ENCODE peak calls at places on chromosomes 3 and 15, in five cellular contexts. U is dorsolateral prefrontal cortex; Z is CD8-positive, alpha-beta memory T cell; E is CD4-positive, alpha-beta memory T cell; T is heart right ventricle. I is an unnamed sample.

GRCh38 chr3:107981471-107982111 is 109.2 kb downstream of the CD47 start:
- DNase-seq in U (no peak), Z (no peak), E (no peak), T (peak; percentile 47), I (no peak)

GRCh38 chr3:184874709-184875644 is 63.0 kb downstream of the VPS8 start:
- DNase-seq in U (no peak), Z (no peak), E (no peak), T (no peak), I (no peak)

GRCh38 chr3:123767564-123768292 is 116.4 kb downstream of the MYLK start:
- DNase-seq in U (no peak), Z (no peak), E (no peak), T (no peak), I (no peak)

GRCh38 chr3:130345487-130346079 is at the start of gene COL6A5:
- DNase-seq in U (no peak), Z (no peak), E (no peak), T (peak; percentile 3), I (no peak)

GRCh38 chr3:43180027-43180426 is 74.1 kb upstream of the POMGNT2 start:
- DNase-seq in U (no peak), Z (peak; percentile 22), E (peak; percentile 65), T (no peak), I (no peak)

GRCh38 chr3:100335137-100335833 is 728 bp downstream of the NIT2 start:
- DNase-seq in U (no peak), Z (no peak), E (no peak), T (no peak), I (peak; percentile 33)

GRCh38 chr3:42662037-42662812 is 8.7 kb downstream of the ZBTB47 start:
- DNase-seq in U (no peak), Z (no peak), E (no peak), T (no peak), I (no peak)

GRCh38 chr15:25739687-25740121 is 123.4 kb downstream of the ATP10A start:
- DNase-seq in U (no peak), Z (no peak), E (peak; percentile 18), T (no peak), I (no peak)

GRCh38 chr3:4835616-4836043 is 143.6 kb upstream of the BHLHE40 start:
- DNase-seq in U (no peak), Z (no peak), E (no peak), T (no peak), I (no peak)

GRCh38 chr15:32042269-32042996 is 12.1 kb downstream of the CHRNA7 start:
- DNase-seq in U (no peak), Z (no peak), E (no peak), T (no peak), I (no peak)

GRCh38 chr3:156233875-156234274 is 113.5 kb downstream of the KCNAB1 start:
- DNase-seq in U (no peak), Z (no peak), E (no peak), T (no peak), I (no peak)

GRCh38 chr3:112539825-112540517 is 21.8 kb downstream of the ATG3 start:
- DNase-seq in U (no peak), Z (no peak), E (no peak), T (no peak), I (peak; percentile 47)

GRCh38 chr3:30970183-30970582 is 75.7 kb upstream of the GADL1 start:
- DNase-seq in U (no peak), Z (no peak), E (peak; percentile 23), T (no peak), I (no peak)

GRCh38 chr15:79640206-79640605 is 208.1 kb downstream of the MINAR1 start:
- DNase-seq in U (no peak), Z (no peak), E (no peak), T (no peak), I (no peak)

GRCh38 chr3:18233987-18234716 is 191.0 kb downstream of the SATB1 start:
- DNase-seq in U (no peak), Z (no peak), E (no peak), T (no peak), I (no peak)

GRCh38 chr3:151560750-151561149 is 99.9 kb upstream of the IGSF10 start:
- DNase-seq in U (no peak), Z (no peak), E (no peak), T (no peak), I (no peak)

GRCh38 chr3:151567477-151567876 is 106.6 kb upstream of the IGSF10 start:
- DNase-seq in U (no peak), Z (no peak), E (no peak), T (no peak), I (no peak)

GRCh38 chr3:151561878-151562277 is 101.0 kb upstream of the IGSF10 start:
- DNase-seq in U (no peak), Z (no peak), E (no peak), T (no peak), I (no peak)

GRCh38 chr3:151562901-151563300 is 102.0 kb upstream of the IGSF10 start:
- DNase-seq in U (no peak), Z (no peak), E (no peak), T (no peak), I (no peak)

GRCh38 chr3:151564261-151564660 is 103.4 kb upstream of the IGSF10 start:
- DNase-seq in U (no peak), Z (no peak), E (no peak), T (no peak), I (no peak)
- H3K27me3 ChIP-seq in U (no peaks in the 10 kb centered on the region), Z (no peaks in the 10 kb centered on the region), E (no peaks in the 10 kb centered on the region), T (no peaks in the 10 kb centered on the region), I (no peaks in the 10 kb centered on the region)

DNA sequence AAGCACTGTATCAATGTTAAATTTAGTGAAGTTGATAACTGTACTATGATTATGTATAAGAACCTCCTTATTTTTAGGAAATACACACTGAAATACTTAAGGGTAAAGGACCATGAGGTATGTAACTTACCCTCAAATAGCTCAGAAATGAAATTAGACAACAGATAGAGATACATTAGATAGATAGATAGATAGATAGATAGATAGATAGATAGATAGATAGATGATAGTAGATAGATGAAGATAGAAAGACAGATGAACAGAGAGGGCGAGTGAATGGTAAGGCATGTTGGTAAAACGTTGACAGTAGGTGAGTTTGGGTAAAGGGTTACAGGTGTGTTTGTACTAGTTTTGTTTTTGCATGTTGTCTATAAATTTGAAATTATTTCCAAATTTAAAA is 38.0 kb upstream of the ACAN start:
- DNase-seq in U (no peak), Z (no peak), E (no peak), T (no peak), I (no peak)
- H3K27me3 ChIP-seq in U (peaks cover 9% of the 10 kb centered on the region), Z (peaks cover 5% of the 10 kb centered on the region), E (peaks cover 5% of the 10 kb centered on the region), T (peaks cover 43% of the 10 kb centered on the region), I (no peaks in the 10 kb centered on the region)

DNA sequence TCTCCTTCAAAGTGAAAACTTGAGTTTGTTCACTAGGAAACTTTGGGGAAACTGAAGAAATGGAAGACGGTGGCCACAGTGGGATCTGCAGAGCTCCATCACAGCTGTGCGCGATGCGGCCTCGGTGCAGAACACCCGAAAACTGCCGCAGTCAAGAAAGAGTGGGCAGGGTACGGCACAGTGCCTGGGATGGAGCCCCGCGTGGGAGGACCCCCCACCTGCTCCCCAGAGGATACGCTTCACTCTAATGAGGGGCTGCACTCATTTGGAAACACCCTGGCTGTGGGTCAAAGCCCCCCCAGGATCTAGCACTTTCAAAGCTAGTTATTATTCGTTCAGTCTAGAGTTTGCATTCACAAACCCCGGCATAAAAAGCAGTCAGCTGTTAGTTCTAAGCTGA is 9.5 kb downstream of the ADAMTS17 start:
- DNase-seq in U (no peak), Z (no peak), E (no peak), T (no peak), I (no peak)
- H3K27me3 ChIP-seq in U (no peaks in the 10 kb centered on the region), Z (no peaks in the 10 kb centered on the region), E (no peaks in the 10 kb centered on the region), T (no peaks in the 10 kb centered on the region), I (no peaks in the 10 kb centered on the region)

GRCh38 chr3:53533486-53533885 is 39.1 kb downstream of the CACNA1D start:
- DNase-seq in U (no peak), Z (no peak), E (no peak), T (no peak), I (no peak)
- H3K27me3 ChIP-seq in U (no peaks in the 10 kb centered on the region), Z (no peaks in the 10 kb centered on the region), E (no peaks in the 10 kb centered on the region), T (peaks cover 11% of the 10 kb centered on the region), I (no peaks in the 10 kb centered on the region)

GRCh38 chr3:64685800-64686445 is 1.9 kb downstream of the ADAMTS9 start:
- DNase-seq in U (peak; percentile 60), Z (no peak), E (no peak), T (peak; percentile 93), I (peak; percentile 15)

GRCh38 chr3:64685331-64685799 is 2.4 kb downstream of the ADAMTS9 start:
- DNase-seq in U (no peak), Z (no peak), E (no peak), T (peak; percentile 61), I (peak; percentile 7)

GRCh38 chr3:64687781-64688515 is at the start of gene ADAMTS9:
- DNase-seq in U (no peak), Z (no peak), E (no peak), T (peak; percentile 84), I (no peak)

GRCh38 chr3:64686446-64686908 is 1.3 kb downstream of the ADAMTS9 start:
- DNase-seq in U (no peak), Z (no peak), E (no peak), T (no peak), I (peak; percentile 9)

GRCh38 chr3:64687381-64687780 is 419 bp downstream of the ADAMTS9 start:
- DNase-seq in U (no peak), Z (no peak), E (no peak), T (no peak), I (no peak)
- H3K27me3 ChIP-seq in U (no peaks in the 10 kb centered on the region), Z (no peaks in the 10 kb centered on the region), E (peaks cover 4% of the 10 kb centered on the region), T (peaks cover 34% of the 10 kb centered on the region), I (no peaks in the 10 kb centered on the region)

GRCh38 chr15:60219841-60220240 is 177.9 kb downstream of the ANXA2 start:
- DNase-seq in U (no peak), Z (no peak), E (no peak), T (no peak), I (no peak)
- H3K27me3 ChIP-seq in U (no peaks in the 10 kb centered on the region), Z (no peaks in the 10 kb centered on the region), E (no peaks in the 10 kb centered on the region), T (peaks cover 15% of the 10 kb centered on the region), I (no peaks in the 10 kb centered on the region)